ENCODE peak calls at places on chromosome 10, in ten cellular contexts. One of them, this sample, is unnamed. For H3K9me3, the result is how much of the 10 kb centered on the place peaks cover.

GRCh38 chr10:102300289-102300843 is 55.0 kb downstream of the GBF1 start:
- DNase-seq in thyroid gland: no peak
- DNase-seq in esophagus muscularis mucosa: no peak
- DNase-seq in prostate gland: no peak
- DNase-seq in A549: no peak
- DNase-seq in heart left ventricle: no peak
- DNase-seq in tibial nerve: no peak
- DNase-seq in spleen: no peak
- DNase-seq in ovary: no peak
- DNase-seq in adrenal gland: no peak
- DNase-seq in this sample: no peak

GRCh38 chr10:34854147-34854601 is 39.1 kb upstream of the PARD3 start:
- DNase-seq in thyroid gland: peak
- DNase-seq in esophagus muscularis mucosa: no peak
- DNase-seq in prostate gland: peak
- DNase-seq in A549: peak
- DNase-seq in heart left ventricle: no peak
- DNase-seq in tibial nerve: no peak
- DNase-seq in spleen: no peak
- DNase-seq in ovary: peak
- DNase-seq in adrenal gland: peak
- DNase-seq in this sample: no peak

GRCh38 chr10:10849306-10849705 is 168.4 kb upstream of the CELF2 start:
- DNase-seq in thyroid gland: no peak
- DNase-seq in esophagus muscularis mucosa: no peak
- DNase-seq in prostate gland: no peak
- DNase-seq in A549: no peak
- DNase-seq in heart left ventricle: no peak
- DNase-seq in tibial nerve: no peak
- DNase-seq in spleen: no peak
- DNase-seq in ovary: no peak
- DNase-seq in adrenal gland: no peak
- DNase-seq in this sample: no peak

GRCh38 chr10:43339136-43339535 is 32.3 kb upstream of the FXYD4 start:
- DNase-seq in thyroid gland: no peak
- DNase-seq in esophagus muscularis mucosa: no peak
- DNase-seq in prostate gland: no peak
- DNase-seq in A549: no peak
- DNase-seq in heart left ventricle: no peak
- DNase-seq in tibial nerve: no peak
- DNase-seq in spleen: no peak
- DNase-seq in ovary: no peak
- DNase-seq in adrenal gland: no peak
- DNase-seq in this sample: no peak

GRCh38 chr10:50210876-50211275 is 40.4 kb downstream of the ASAH2 start:
- DNase-seq in thyroid gland: no peak
- DNase-seq in esophagus muscularis mucosa: no peak
- DNase-seq in prostate gland: no peak
- DNase-seq in A549: no peak
- DNase-seq in heart left ventricle: no peak
- DNase-seq in tibial nerve: no peak
- DNase-seq in spleen: no peak
- DNase-seq in ovary: no peak
- DNase-seq in adrenal gland: no peak
- DNase-seq in this sample: no peak

GRCh38 chr10:30219977-30220751 is 128.9 kb downstream of the MTPAP start:
- DNase-seq in thyroid gland: peak
- DNase-seq in esophagus muscularis mucosa: peak
- DNase-seq in prostate gland: peak
- DNase-seq in A549: no peak
- DNase-seq in heart left ventricle: no peak
- DNase-seq in tibial nerve: no peak
- DNase-seq in spleen: no peak
- DNase-seq in ovary: no peak
- DNase-seq in adrenal gland: no peak
- DNase-seq in this sample: peak

GRCh38 chr10:97483526-97483925 is 14.7 kb downstream of the MMS19 start:
- DNase-seq in thyroid gland: no peak
- DNase-seq in esophagus muscularis mucosa: no peak
- DNase-seq in prostate gland: no peak
- DNase-seq in A549: no peak
- DNase-seq in heart left ventricle: no peak
- DNase-seq in tibial nerve: no peak
- DNase-seq in spleen: no peak
- DNase-seq in ovary: no peak
- DNase-seq in adrenal gland: no peak
- DNase-seq in this sample: no peak

GRCh38 chr10:25632802-25633201 is 301.2 kb upstream of the MYO3A start:
- DNase-seq in thyroid gland: no peak
- DNase-seq in esophagus muscularis mucosa: no peak
- DNase-seq in prostate gland: no peak
- DNase-seq in A549: no peak
- DNase-seq in heart left ventricle: no peak
- DNase-seq in tibial nerve: no peak
- DNase-seq in spleen: no peak
- DNase-seq in ovary: no peak
- DNase-seq in adrenal gland: no peak
- DNase-seq in this sample: no peak

GRCh38 chr10:77458986-77459590 is 178.5 kb downstream of the KCNMA1 start:
- DNase-seq in thyroid gland: no peak
- DNase-seq in esophagus muscularis mucosa: no peak
- DNase-seq in prostate gland: no peak
- DNase-seq in A549: no peak
- DNase-seq in heart left ventricle: no peak
- DNase-seq in tibial nerve: no peak
- DNase-seq in spleen: no peak
- DNase-seq in ovary: no peak
- DNase-seq in adrenal gland: no peak
- DNase-seq in this sample: no peak

GRCh38 chr10:28139138-28139537 is 140.3 kb upstream of the ODAD2 start:
- DNase-seq in thyroid gland: peak
- DNase-seq in esophagus muscularis mucosa: no peak
- DNase-seq in prostate gland: no peak
- DNase-seq in A549: no peak
- DNase-seq in heart left ventricle: no peak
- DNase-seq in tibial nerve: no peak
- DNase-seq in spleen: no peak
- DNase-seq in ovary: no peak
- DNase-seq in adrenal gland: no peak
- DNase-seq in this sample: no peak

GRCh38 chr10:10208156-10208555 is 809.5 kb upstream of the CELF2 start:
- DNase-seq in thyroid gland: no peak
- DNase-seq in esophagus muscularis mucosa: no peak
- DNase-seq in prostate gland: no peak
- DNase-seq in A549: no peak
- DNase-seq in heart left ventricle: no peak
- DNase-seq in tibial nerve: no peak
- DNase-seq in spleen: no peak
- DNase-seq in ovary: no peak
- DNase-seq in adrenal gland: no peak
- DNase-seq in this sample: no peak

DNA sequence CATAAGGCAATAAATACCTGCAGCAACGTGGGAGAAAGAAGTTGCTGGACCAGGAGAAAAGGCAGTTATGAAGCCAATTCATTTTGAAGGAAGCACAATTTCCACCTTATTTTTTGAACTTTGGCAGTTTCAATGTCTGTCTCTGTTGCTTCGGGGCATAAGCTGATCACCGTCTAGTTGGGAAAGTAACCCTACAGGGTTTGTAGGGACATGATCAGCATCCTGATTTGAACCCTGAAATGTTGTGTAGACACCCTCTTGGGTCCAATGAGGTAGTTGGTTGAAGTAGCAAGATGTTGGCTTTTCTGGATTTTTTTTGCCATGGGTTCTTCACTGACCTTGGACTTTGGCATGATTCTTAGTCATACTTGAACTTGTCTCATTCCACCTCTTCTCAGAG is 13.0 kb downstream of the DUSP5 start:
- DNase-seq in thyroid gland: no peak
- DNase-seq in esophagus muscularis mucosa: no peak
- DNase-seq in prostate gland: no peak
- DNase-seq in A549: no peak
- DNase-seq in heart left ventricle: no peak
- DNase-seq in tibial nerve: no peak
- DNase-seq in spleen: no peak
- DNase-seq in ovary: no peak
- DNase-seq in adrenal gland: no peak
- DNase-seq in this sample: no peak
- TF ChIP-seq POLR2A in thyroid gland: no peak
- TF ChIP-seq POLR2A in esophagus muscularis mucosa: no peak
- TF ChIP-seq POLR2A in prostate gland: no peak
- TF ChIP-seq POLR2A in A549: no peak
- TF ChIP-seq POLR2A in heart left ventricle: no peak
- TF ChIP-seq POLR2A in tibial nerve: no peak
- TF ChIP-seq POLR2A in spleen: no peak
- TF ChIP-seq POLR2A in ovary: no peak
- TF ChIP-seq POLR2A in adrenal gland: no peak
- TF ChIP-seq POLR2A in this sample: no peak

DNA sequence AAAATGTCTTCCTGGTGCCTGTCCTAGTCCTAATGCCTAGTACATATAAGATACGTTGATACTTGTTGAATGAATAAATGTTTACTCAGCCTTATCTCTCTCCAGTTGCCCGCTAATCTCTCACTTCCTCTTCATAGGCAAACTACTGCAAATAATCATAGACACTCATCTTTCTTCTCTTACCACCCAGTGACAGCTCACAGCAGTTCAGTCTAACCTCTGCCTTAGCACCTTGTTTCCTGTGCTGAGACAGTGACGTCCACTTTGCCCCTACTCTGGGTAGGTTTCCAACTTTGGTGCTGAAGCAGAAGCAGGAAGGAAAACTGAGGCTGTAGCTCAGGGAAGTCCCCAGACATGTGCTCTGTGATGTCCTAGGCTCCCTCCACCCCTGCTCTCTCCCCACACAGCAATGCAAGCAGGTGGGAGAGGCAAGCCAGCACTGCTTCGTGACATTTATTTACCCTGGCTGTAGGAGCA is 45.5 kb upstream of the RHOBTB1 start:
- DNase-seq in thyroid gland: no peak
- DNase-seq in esophagus muscularis mucosa: no peak
- DNase-seq in prostate gland: no peak
- DNase-seq in A549: peak
- DNase-seq in heart left ventricle: no peak
- DNase-seq in tibial nerve: no peak
- DNase-seq in spleen: peak
- DNase-seq in ovary: no peak
- DNase-seq in adrenal gland: no peak
- DNase-seq in this sample: no peak
- TF ChIP-seq CTCF in thyroid gland: no peak
- TF ChIP-seq CTCF in esophagus muscularis mucosa: no peak
- TF ChIP-seq CTCF in prostate gland: no peak
- TF ChIP-seq CTCF in A549: no peak
- TF ChIP-seq CTCF in heart left ventricle: no peak
- TF ChIP-seq CTCF in tibial nerve: no peak
- TF ChIP-seq CTCF in spleen: no peak
- TF ChIP-seq CTCF in ovary: no peak
- TF ChIP-seq CTCF in adrenal gland: no peak
- TF ChIP-seq CTCF in this sample: no peak

DNA sequence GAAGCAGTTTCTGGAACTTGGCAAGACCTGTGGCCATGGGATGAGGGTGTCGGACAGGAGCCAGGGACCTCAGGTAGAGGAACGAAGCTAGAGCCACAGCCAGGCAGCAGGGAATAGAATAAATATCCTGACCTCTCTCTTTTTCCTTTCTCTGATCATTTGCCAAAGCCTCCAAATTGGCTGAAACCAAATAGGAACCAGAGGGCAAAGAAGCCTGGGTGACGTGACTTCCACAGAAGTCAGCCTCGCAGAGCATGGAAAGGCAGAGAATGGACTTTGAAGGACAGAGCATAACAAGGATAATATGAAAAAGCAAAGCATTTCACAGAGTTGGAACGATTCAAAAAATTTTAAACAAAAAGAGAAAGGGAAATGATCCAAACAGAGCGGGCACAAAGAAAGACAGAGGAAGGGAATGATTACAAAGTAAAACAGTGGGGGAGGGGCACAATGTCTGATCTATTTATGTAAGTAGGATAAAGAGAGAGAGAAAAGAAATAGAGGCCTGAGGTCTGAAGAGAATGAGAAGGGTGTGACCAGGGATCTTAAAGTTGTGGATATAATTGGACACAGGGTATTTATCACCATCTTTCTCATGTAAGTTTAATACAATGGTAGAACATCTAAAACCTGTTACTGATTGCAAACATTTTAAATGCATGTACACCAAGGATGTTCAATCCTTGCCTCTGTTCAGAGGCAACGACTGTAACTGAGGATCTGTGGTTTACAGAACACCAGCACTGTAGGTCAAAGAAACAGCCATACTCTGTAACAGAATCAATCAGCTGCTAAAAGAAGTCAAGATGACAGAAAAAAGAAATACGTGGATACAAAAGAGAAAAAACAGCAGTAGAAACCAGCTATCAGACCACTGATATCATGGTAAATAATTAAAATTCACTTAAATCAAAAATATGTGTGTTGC is 4.5 kb upstream of the ZEB1 start:
- DNase-seq in thyroid gland: no peak
- DNase-seq in esophagus muscularis mucosa: no peak
- DNase-seq in prostate gland: no peak
- DNase-seq in A549: no peak
- DNase-seq in heart left ventricle: no peak
- DNase-seq in tibial nerve: no peak
- DNase-seq in spleen: no peak
- DNase-seq in ovary: no peak
- DNase-seq in adrenal gland: no peak
- DNase-seq in this sample: no peak
- H3K9me3 ChIP-seq in thyroid gland: under half
- H3K9me3 ChIP-seq in esophagus muscularis mucosa: under half
- H3K9me3 ChIP-seq in prostate gland: under half
- H3K9me3 ChIP-seq in A549: under half
- H3K9me3 ChIP-seq in heart left ventricle: under half
- H3K9me3 ChIP-seq in tibial nerve: under half
- H3K9me3 ChIP-seq in spleen: under half
- H3K9me3 ChIP-seq in ovary: under half
- H3K9me3 ChIP-seq in adrenal gland: under half
- H3K9me3 ChIP-seq in this sample: under half

DNA sequence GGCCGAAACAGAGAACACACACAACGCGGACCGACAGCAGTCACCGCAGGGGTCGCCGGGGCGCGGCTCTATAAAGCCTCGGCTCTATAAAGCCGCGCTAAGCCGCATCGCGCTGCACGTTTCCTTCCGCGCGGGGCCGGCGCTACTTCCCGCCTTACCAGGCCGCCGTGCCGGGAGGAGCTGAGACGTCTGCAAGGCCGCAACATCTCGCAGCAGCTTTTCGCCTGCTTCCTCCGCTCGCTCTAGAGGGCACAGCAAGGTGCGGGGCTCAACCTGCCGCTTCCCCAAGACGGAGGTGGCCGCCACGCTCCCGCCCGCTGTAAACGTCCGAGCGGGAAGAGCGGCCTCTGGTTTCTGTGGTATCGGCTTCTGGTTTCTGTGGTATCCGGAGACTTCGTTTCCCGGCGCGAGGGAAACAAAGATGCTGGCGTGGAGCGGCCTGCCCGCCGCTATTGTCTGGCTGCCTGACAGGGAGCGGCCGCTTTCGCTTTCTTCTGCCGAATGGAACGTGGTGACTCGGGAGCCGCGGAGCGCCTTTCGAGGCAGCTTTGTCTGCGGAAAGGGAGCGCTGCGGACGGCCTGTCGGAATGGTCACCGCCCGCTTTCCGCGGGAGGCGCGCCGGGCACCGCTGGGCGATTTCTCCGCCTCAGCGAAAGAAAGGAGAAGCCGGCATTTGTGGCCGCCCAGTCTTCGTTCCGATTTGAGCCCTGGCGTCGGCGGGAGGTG is 91.8 kb downstream of the SPAG6 start:
- DNase-seq in thyroid gland: peak
- DNase-seq in esophagus muscularis mucosa: peak
- DNase-seq in prostate gland: peak
- DNase-seq in A549: peak
- DNase-seq in heart left ventricle: peak
- DNase-seq in tibial nerve: peak
- DNase-seq in spleen: peak
- DNase-seq in ovary: peak
- DNase-seq in adrenal gland: peak
- DNase-seq in this sample: peak
- TF ChIP-seq POLR2A in thyroid gland: no peak
- TF ChIP-seq POLR2A in esophagus muscularis mucosa: peak
- TF ChIP-seq POLR2A in prostate gland: peak
- TF ChIP-seq POLR2A in A549: no peak
- TF ChIP-seq POLR2A in heart left ventricle: no peak
- TF ChIP-seq POLR2A in tibial nerve: peak
- TF ChIP-seq POLR2A in spleen: peak
- TF ChIP-seq POLR2A in ovary: peak
- TF ChIP-seq POLR2A in adrenal gland: peak
- TF ChIP-seq POLR2A in this sample: peak

This sample was measured in upper lobe of left lung.